ENCODE peak calls at places on chromosomes 5 and 9, in seven cellular contexts. V, U, T, H, N, P and B are unnamed samples.

GRCh38 chr5:27472000-27472763 is 433.8 kb upstream of the CDH9 start:
- DNase-seq in P (no peak), N (no peak), H (no peak), U (no peak), T (peak; percentile 92), V (peak; percentile 93), B (peak; percentile 21)

GRCh38 chr5:44952376-44952775 is 143.6 kb downstream of the MRPS30 start:
- DNase-seq in N (no peak), P (no peak), T (peak; percentile 83), V (peak; percentile 55), H (peak; percentile 51), U (no peak), B (peak; percentile 66)

GRCh38 chr9:113590991-113591898 is 127.7 kb downstream of the RGS3 start:
- DNase-seq in P (peak; percentile 78), V (peak; percentile 81), T (peak; percentile 87), U (no peak), H (no peak), N (peak; percentile 33), B (peak; percentile 82)

GRCh38 chr5:159878988-159879471 is 37.3 kb upstream of the ADRA1B start:
- DNase-seq in N (no peak), T (peak; percentile 45), H (no peak), V (peak; percentile 84), U (peak; percentile 50), P (peak; percentile 56), B (peak; percentile 18)

GRCh38 chr5:171418316-171418981 is 998 bp upstream of the FGF18 start:
- DNase-seq in H (peak; percentile 61), U (peak; percentile 73), V (peak; percentile 77), N (peak; percentile 25), P (peak; percentile 71), T (peak; percentile 89), B (no peak)

GRCh38 chr5:154476343-154477213 is 1.4 kb downstream of the HAND1 start:
- DNase-seq in U (no peak), P (no peak), T (no peak), H (no peak), V (no peak), N (no peak), B (no peak)

GRCh38 chr5:18105449-18105848 is 471.2 kb downstream of the TAF11L14 start:
- DNase-seq in U (no peak), P (no peak), V (no peak), T (no peak), H (no peak), N (no peak), B (no peak)

GRCh38 chr5:93510626-93511420 is 70.2 kb downstream of the NR2F1-AS1 start:
- DNase-seq in H (no peak), T (no peak), N (no peak), P (no peak), V (no peak), U (no peak), B (no peak)

GRCh38 chr5:59703789-59704188 is 189.7 kb downstream of the PDE4D start:
- DNase-seq in P (no peak), T (no peak), N (no peak), H (no peak), V (no peak), U (no peak), B (no peak)

GRCh38 chr9:105206821-105207699 is 37.4 kb upstream of the SLC44A1 start:
- DNase-seq in H (no peak), P (no peak), T (no peak), N (no peak), U (no peak), V (no peak), B (no peak)

GRCh38 chr5:143874312-143874711 is 62.4 kb downstream of the HMHB1 start:
- DNase-seq in N (no peak), V (no peak), U (no peak), T (no peak), P (no peak), H (no peak), B (no peak)

GRCh38 chr9:12695474-12695873 is 2.3 kb downstream of the TYRP1 start:
- DNase-seq in V (no peak), N (no peak), U (no peak), H (no peak), T (no peak), P (no peak), B (no peak)

GRCh38 chr9:133277467-133277866 is 2.5 kb upstream of the ABO start:
- DNase-seq in H (no peak), N (no peak), P (peak; percentile 2), U (no peak), V (no peak), T (no peak), B (no peak)

GRCh38 chr9:16532272-16532671 is 338.2 kb downstream of the BNC2 start:
- DNase-seq in T (no peak), H (no peak), N (no peak), V (no peak), P (no peak), U (no peak), B (peak; percentile 49)

GRCh38 chr9:134560654-134561053 is 80.9 kb upstream of the COL5A1 start:
- DNase-seq in T (no peak), H (no peak), P (no peak), V (no peak), U (no peak), N (no peak), B (peak; percentile 39)

GRCh38 chr9:116271991-116272390 is 118.4 kb downstream of the PAPPA start:
- DNase-seq in U (no peak), N (no peak), T (no peak), V (no peak), P (no peak), H (no peak), B (no peak)

GRCh38 chr9:133201424-133202144 is 7.5 kb downstream of the OBP2B start:
- DNase-seq in N (no peak), V (no peak), H (no peak), P (no peak), T (no peak), U (no peak), B (no peak)

GRCh38 chr5:58439094-58439644 is 20.7 kb downstream of the PLK2 start:
- DNase-seq in N (no peak), U (no peak), V (no peak), H (no peak), P (no peak), T (no peak), B (no peak)

GRCh38 chr5:54693936-54694510 is 176.5 kb downstream of the SNX18 start:
- DNase-seq in N (no peak), H (no peak), P (no peak), U (no peak), T (no peak), V (no peak), B (no peak)

GRCh38 chr9:86695904-86696424 is 251.3 kb downstream of the GAS1 start:
- DNase-seq in N (no peak), P (no peak), T (no peak), H (no peak), V (no peak), U (no peak), B (no peak)

GRCh38 chr5:74767579-74767913 is 497 bp downstream of the NSA2 start:
- DNase-seq in H (peak; percentile 28), T (peak; percentile 66), N (no peak), U (peak; percentile 13), V (no peak), P (peak; percentile 25), B (peak; percentile 62)

GRCh38 chr5:83751201-83751600 is 30.5 kb upstream of the HAPLN1 start:
- DNase-seq in V (no peak), T (peak; percentile 18), H (no peak), P (no peak), U (no peak), N (no peak), B (no peak)

GRCh38 chr9:134959126-134959970 is 41.6 kb upstream of the FCN1 start:
- DNase-seq in P (no peak), N (no peak), V (no peak), H (no peak), T (no peak), U (no peak), B (no peak)

GRCh38 chr9:88218721-88219120 is 80.4 kb upstream of the SPATA31C2 start:
- DNase-seq in V (no peak), P (no peak), T (no peak), H (no peak), N (no peak), U (no peak), B (no peak)

GRCh38 chr5:15946026-15946425 is 233.6 kb downstream of the MARCHF11 start:
- DNase-seq in N (no peak), H (no peak), T (no peak), U (no peak), V (no peak), P (no peak), B (no peak)

GRCh38 chr5:61965074-61965473 is 340.9 kb upstream of the KIF2A start:
- DNase-seq in T (peak; percentile 25), U (no peak), N (no peak), V (no peak), P (no peak), H (no peak), B (no peak)

GRCh38 chr9:135609366-135609955 is 29.9 kb downstream of the GLT6D1 start:
- DNase-seq in H (no peak), V (no peak), U (no peak), T (no peak), N (no peak), P (no peak), B (no peak)

GRCh38 chr9:37542895-37543294 is 33.3 kb downstream of the FBXO10 start:
- DNase-seq in P (no peak), T (no peak), H (no peak), U (no peak), V (peak; percentile 24), N (no peak), B (no peak)

GRCh38 chr9:21747171-21747570 is 55.3 kb upstream of the MTAP start:
- DNase-seq in P (no peak), H (no peak), T (no peak), N (no peak), V (peak; percentile 65), U (no peak), B (no peak)

GRCh38 chr9:97484134-97484533 is 17.3 kb upstream of the TMOD1 start:
- DNase-seq in P (no peak), V (no peak), T (no peak), N (no peak), U (no peak), H (no peak), B (no peak)

GRCh38 chr9:75892168-75892901 is 1.9 kb downstream of the PCSK5 start:
- DNase-seq in V (no peak), U (no peak), H (no peak), P (peak; percentile 70), T (no peak), N (no peak), B (no peak)

GRCh38 chr5:2710910-2711309 is 40.6 kb downstream of the IRX2 start:
- DNase-seq in H (no peak), U (no peak), N (no peak), V (no peak), P (no peak), T (no peak), B (peak; percentile 9)

GRCh38 chr5:11588803-11589202 is 315.4 kb downstream of the CTNND2 start:
- DNase-seq in P (no peak), H (no peak), U (no peak), T (no peak), N (no peak), V (no peak), B (no peak)

GRCh38 chr9:73684601-73685000 is 532.9 kb downstream of the ANXA1 start:
- DNase-seq in H (no peak), N (no peak), T (no peak), U (no peak), V (peak; percentile 65), P (no peak), B (no peak)

GRCh38 chr9:129456549-129457324 is 164.2 kb downstream of the C9orf50 start:
- DNase-seq in U (no peak), H (no peak), V (no peak), P (no peak), N (no peak), T (no peak), B (no peak)

GRCh38 chr9:18142964-18143363 is 331.0 kb upstream of the ADAMTSL1 start:
- DNase-seq in N (no peak), P (no peak), T (no peak), H (no peak), U (no peak), V (no peak), B (peak; percentile 15)

GRCh38 chr9:125437771-125438221 is 176.2 kb downstream of the GAPVD1 start:
- DNase-seq in N (no peak), P (no peak), V (no peak), U (no peak), T (no peak), H (no peak), B (no peak)

GRCh38 chr5:50853151-50853550 is 186.7 kb downstream of the PARP8 start:
- DNase-seq in T (peak; percentile 27), H (no peak), U (no peak), V (no peak), N (no peak), P (peak; percentile 21), B (peak; percentile 85)